ENCODE peak calls at places on chromosomes 2 and 18, in four cellular contexts. One of them, this sample, is unnamed.

GRCh38 chr2:30239308-30240161 is 8.2 kb downstream of the LBH start:
- DNase-seq in GM23338: peak
- DNase-seq in CD8-positive, alpha-beta T cell: peak
- DNase-seq in HFFc6: peak
- DNase-seq in this sample: no peak

GRCh38 chr2:44928660-44929471 is 12.6 kb upstream of the SIX3 start:
- DNase-seq in GM23338: peak
- DNase-seq in CD8-positive, alpha-beta T cell: no peak
- DNase-seq in HFFc6: no peak
- DNase-seq in this sample: no peak

GRCh38 chr2:104745856-104746255 is 108.1 kb upstream of the POU3F3 start:
- DNase-seq in GM23338: no peak
- DNase-seq in CD8-positive, alpha-beta T cell: no peak
- DNase-seq in HFFc6: no peak
- DNase-seq in this sample: no peak

GRCh38 chr2:47519604-47520301 is 116.8 kb downstream of the MSH2 start:
- DNase-seq in GM23338: no peak
- DNase-seq in CD8-positive, alpha-beta T cell: no peak
- DNase-seq in HFFc6: no peak
- DNase-seq in this sample: no peak

GRCh38 chr2:162266468-162266754 is 23.2 kb upstream of the FAP start:
- DNase-seq in GM23338: no peak
- DNase-seq in CD8-positive, alpha-beta T cell: no peak
- DNase-seq in HFFc6: no peak
- DNase-seq in this sample: no peak

GRCh38 chr2:1670636-1671035 is 73.7 kb downstream of the PXDN start:
- DNase-seq in GM23338: no peak
- DNase-seq in CD8-positive, alpha-beta T cell: no peak
- DNase-seq in HFFc6: no peak
- DNase-seq in this sample: no peak

GRCh38 chr2:240896871-240897692 is 1.1 kb upstream of the MAB21L4 start:
- DNase-seq in GM23338: no peak
- DNase-seq in CD8-positive, alpha-beta T cell: no peak
- DNase-seq in HFFc6: no peak
- DNase-seq in this sample: no peak

GRCh38 chr18:56565596-56566355 is 72.6 kb downstream of the TXNL1 start:
- DNase-seq in GM23338: no peak
- DNase-seq in CD8-positive, alpha-beta T cell: no peak
- DNase-seq in HFFc6: peak
- DNase-seq in this sample: no peak

GRCh38 chr2:2134037-2134436 is 197.0 kb downstream of the MYT1L start:
- DNase-seq in GM23338: no peak
- DNase-seq in CD8-positive, alpha-beta T cell: no peak
- DNase-seq in HFFc6: no peak
- DNase-seq in this sample: no peak

GRCh38 chr2:14722919-14723559 is 90.5 kb downstream of the LRATD1 start:
- DNase-seq in GM23338: no peak
- DNase-seq in CD8-positive, alpha-beta T cell: no peak
- DNase-seq in HFFc6: no peak
- DNase-seq in this sample: no peak

GRCh38 chr2:71223767-71224333 is 3.1 kb downstream of the PAIP2B start:
- DNase-seq in GM23338: peak
- DNase-seq in CD8-positive, alpha-beta T cell: no peak
- DNase-seq in HFFc6: peak
- DNase-seq in this sample: no peak

GRCh38 chr2:67561411-67561965 is 164.4 kb downstream of the ETAA1 start:
- DNase-seq in GM23338: no peak
- DNase-seq in CD8-positive, alpha-beta T cell: no peak
- DNase-seq in HFFc6: peak
- DNase-seq in this sample: no peak

GRCh38 chr2:102789349-102790085 is 27.7 kb downstream of the TMEM182 start:
- DNase-seq in GM23338: peak
- DNase-seq in CD8-positive, alpha-beta T cell: no peak
- DNase-seq in HFFc6: no peak
- DNase-seq in this sample: no peak

GRCh38 chr2:218839430-218839829 is 7.8 kb upstream of the PRKAG3 start:
- DNase-seq in GM23338: no peak
- DNase-seq in CD8-positive, alpha-beta T cell: no peak
- DNase-seq in HFFc6: peak
- DNase-seq in this sample: no peak

GRCh38 chr2:98016908-98017700 is 21.4 kb upstream of the TMEM131 start:
- DNase-seq in GM23338: no peak
- DNase-seq in CD8-positive, alpha-beta T cell: no peak
- DNase-seq in HFFc6: no peak
- DNase-seq in this sample: no peak

GRCh38 chr18:79366177-79367094 is 29.3 kb upstream of the NFATC1 start:
- DNase-seq in GM23338: no peak
- DNase-seq in CD8-positive, alpha-beta T cell: no peak
- DNase-seq in HFFc6: peak
- DNase-seq in this sample: no peak

GRCh38 chr2:17717666-17718065 is 35.9 kb downstream of the SMC6 start:
- DNase-seq in GM23338: no peak
- DNase-seq in CD8-positive, alpha-beta T cell: no peak
- DNase-seq in HFFc6: no peak
- DNase-seq in this sample: no peak

GRCh38 chr2:100964222-100964621 is 37.9 kb upstream of the RPL31 start:
- DNase-seq in GM23338: no peak
- DNase-seq in CD8-positive, alpha-beta T cell: no peak
- DNase-seq in HFFc6: no peak
- DNase-seq in this sample: no peak

GRCh38 chr2:216351172-216351925 is 20.9 kb downstream of the MARCHF4 start:
- DNase-seq in GM23338: no peak
- DNase-seq in CD8-positive, alpha-beta T cell: no peak
- DNase-seq in HFFc6: no peak
- DNase-seq in this sample: no peak

GRCh38 chr2:232218778-232219495 is 159.6 kb upstream of the ALPP start:
- DNase-seq in GM23338: no peak
- DNase-seq in CD8-positive, alpha-beta T cell: no peak
- DNase-seq in HFFc6: no peak
- DNase-seq in this sample: no peak

GRCh38 chr2:128374001-128374710 is 55.5 kb upstream of the HS6ST1 start:
- DNase-seq in GM23338: no peak
- DNase-seq in CD8-positive, alpha-beta T cell: no peak
- DNase-seq in HFFc6: peak
- DNase-seq in this sample: no peak

GRCh38 chr2:104658840-104659591 is 194.9 kb upstream of the POU3F3 start:
- DNase-seq in GM23338: peak
- DNase-seq in CD8-positive, alpha-beta T cell: no peak
- DNase-seq in HFFc6: no peak
- DNase-seq in this sample: no peak

GRCh38 chr2:2512931-2513330 is 181.9 kb upstream of the MYT1L start:
- DNase-seq in GM23338: no peak
- DNase-seq in CD8-positive, alpha-beta T cell: no peak
- DNase-seq in HFFc6: no peak
- DNase-seq in this sample: no peak

GRCh38 chr2:113056501-113056900 is 2.5 kb upstream of the IL36RN start:
- DNase-seq in GM23338: no peak
- DNase-seq in CD8-positive, alpha-beta T cell: no peak
- DNase-seq in HFFc6: no peak
- DNase-seq in this sample: no peak

GRCh38 chr2:78845786-78846185 is 179.7 kb upstream of the REG3G start:
- DNase-seq in GM23338: no peak
- DNase-seq in CD8-positive, alpha-beta T cell: no peak
- DNase-seq in HFFc6: no peak
- DNase-seq in this sample: no peak

GRCh38 chr2:176270100-176270750 is 983 bp downstream of the MTX2 start:
- DNase-seq in GM23338: no peak
- DNase-seq in CD8-positive, alpha-beta T cell: no peak
- DNase-seq in HFFc6: no peak
- DNase-seq in this sample: no peak

GRCh38 chr2:234267534-234267933 is 217.0 kb downstream of the SPP2 start:
- DNase-seq in GM23338: no peak
- DNase-seq in CD8-positive, alpha-beta T cell: no peak
- DNase-seq in HFFc6: no peak
- DNase-seq in this sample: no peak

GRCh38 chr2:60794271-60794863 is 38.3 kb downstream of the PAPOLG start:
- DNase-seq in GM23338: peak
- DNase-seq in CD8-positive, alpha-beta T cell: no peak
- DNase-seq in HFFc6: peak
- DNase-seq in this sample: no peak
- TF ChIP-seq CTCF in GM23338: no peak
- TF ChIP-seq CTCF in CD8-positive, alpha-beta T cell: peak
- TF ChIP-seq CTCF in HFFc6: peak
- TF ChIP-seq CTCF in this sample: peak

GRCh38 chr2:169933124-169933711 is 106.0 kb downstream of the UBR3 start:
- DNase-seq in GM23338: peak
- DNase-seq in CD8-positive, alpha-beta T cell: no peak
- DNase-seq in HFFc6: peak
- DNase-seq in this sample: peak
- TF ChIP-seq CTCF in GM23338: peak
- TF ChIP-seq CTCF in CD8-positive, alpha-beta T cell: no peak
- TF ChIP-seq CTCF in HFFc6: peak
- TF ChIP-seq CTCF in this sample: peak

DNA sequence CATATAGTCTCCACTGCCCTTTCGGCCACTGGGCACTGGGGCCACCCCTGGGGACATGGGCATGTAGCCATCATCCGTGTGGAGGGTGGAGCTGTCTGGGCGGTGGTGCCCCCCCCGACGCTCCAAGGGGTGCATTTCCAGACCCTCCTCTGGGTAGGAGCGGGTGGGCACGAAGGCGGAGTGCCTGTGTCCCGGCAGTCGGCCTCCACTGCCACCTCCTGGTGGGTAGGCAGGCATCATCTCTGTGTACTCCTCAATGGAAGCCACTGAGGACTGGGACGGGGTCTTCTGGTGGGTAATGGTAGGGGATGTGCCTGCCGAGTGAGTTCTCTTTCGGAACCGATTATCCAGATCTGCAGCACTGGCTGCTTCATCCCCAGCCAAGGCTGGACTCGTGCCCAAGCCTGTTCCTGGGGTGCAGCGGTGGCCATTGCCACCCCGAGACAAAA is 2.8 kb downstream of the IRS1 start:
- DNase-seq in GM23338: no peak
- DNase-seq in CD8-positive, alpha-beta T cell: no peak
- DNase-seq in HFFc6: peak
- DNase-seq in this sample: no peak
- TF ChIP-seq CTCF in GM23338: peak
- TF ChIP-seq CTCF in CD8-positive, alpha-beta T cell: no peak
- TF ChIP-seq CTCF in HFFc6: peak
- TF ChIP-seq CTCF in this sample: peak

DNA sequence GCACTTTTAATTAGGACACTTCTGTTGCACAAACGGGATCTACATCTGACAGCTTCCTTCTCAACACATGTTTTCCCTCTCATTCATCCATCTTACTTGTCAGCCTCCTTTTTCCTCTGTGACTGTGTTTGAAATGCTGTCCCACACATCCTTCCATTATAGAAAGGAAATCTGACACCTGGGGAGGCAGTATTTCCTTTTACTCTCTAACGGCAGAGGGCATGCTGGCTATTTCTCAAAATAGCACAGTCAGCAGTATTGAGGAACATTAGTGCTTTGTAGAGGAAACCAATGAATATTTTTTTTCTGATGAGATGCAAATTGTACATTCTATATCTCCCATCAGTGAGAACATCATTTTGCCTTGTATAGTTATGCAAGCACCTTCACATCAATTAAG is 668.7 kb downstream of the SLC4A3 start:
- DNase-seq in GM23338: peak
- DNase-seq in CD8-positive, alpha-beta T cell: no peak
- DNase-seq in HFFc6: peak
- DNase-seq in this sample: no peak
- TF ChIP-seq CTCF in GM23338: no peak
- TF ChIP-seq CTCF in CD8-positive, alpha-beta T cell: no peak
- TF ChIP-seq CTCF in HFFc6: peak
- TF ChIP-seq CTCF in this sample: no peak

GRCh38 chr2:239714116-239714515 is 311.0 kb downstream of the NDUFA10 start:
- DNase-seq in GM23338: no peak
- DNase-seq in CD8-positive, alpha-beta T cell: no peak
- DNase-seq in HFFc6: no peak
- DNase-seq in this sample: no peak
- TF ChIP-seq CTCF in GM23338: no peak
- TF ChIP-seq CTCF in CD8-positive, alpha-beta T cell: no peak
- TF ChIP-seq CTCF in HFFc6: no peak
- TF ChIP-seq CTCF in this sample: no peak

GRCh38 chr18:14075196-14075595 is 57.0 kb downstream of the ZNF519 start:
- DNase-seq in GM23338: peak
- DNase-seq in CD8-positive, alpha-beta T cell: no peak
- DNase-seq in HFFc6: no peak
- DNase-seq in this sample: no peak
- TF ChIP-seq CTCF in GM23338: no peak
- TF ChIP-seq CTCF in CD8-positive, alpha-beta T cell: no peak
- TF ChIP-seq CTCF in HFFc6: no peak
- TF ChIP-seq CTCF in this sample: peak

GRCh38 chr2:197309369-197310231 is 980 bp downstream of the ANKRD44 start:
- DNase-seq in GM23338: peak
- DNase-seq in CD8-positive, alpha-beta T cell: peak
- DNase-seq in HFFc6: no peak
- DNase-seq in this sample: no peak
- TF ChIP-seq CTCF in GM23338: no peak
- TF ChIP-seq CTCF in CD8-positive, alpha-beta T cell: no peak
- TF ChIP-seq CTCF in HFFc6: no peak
- TF ChIP-seq CTCF in this sample: no peak

GRCh38 chr18:38551881-38552280 is 986.3 kb upstream of the CELF4 start:
- DNase-seq in GM23338: no peak
- DNase-seq in CD8-positive, alpha-beta T cell: no peak
- DNase-seq in HFFc6: no peak
- DNase-seq in this sample: no peak
- TF ChIP-seq CTCF in GM23338: no peak
- TF ChIP-seq CTCF in CD8-positive, alpha-beta T cell: no peak
- TF ChIP-seq CTCF in HFFc6: no peak
- TF ChIP-seq CTCF in this sample: no peak

DNA sequence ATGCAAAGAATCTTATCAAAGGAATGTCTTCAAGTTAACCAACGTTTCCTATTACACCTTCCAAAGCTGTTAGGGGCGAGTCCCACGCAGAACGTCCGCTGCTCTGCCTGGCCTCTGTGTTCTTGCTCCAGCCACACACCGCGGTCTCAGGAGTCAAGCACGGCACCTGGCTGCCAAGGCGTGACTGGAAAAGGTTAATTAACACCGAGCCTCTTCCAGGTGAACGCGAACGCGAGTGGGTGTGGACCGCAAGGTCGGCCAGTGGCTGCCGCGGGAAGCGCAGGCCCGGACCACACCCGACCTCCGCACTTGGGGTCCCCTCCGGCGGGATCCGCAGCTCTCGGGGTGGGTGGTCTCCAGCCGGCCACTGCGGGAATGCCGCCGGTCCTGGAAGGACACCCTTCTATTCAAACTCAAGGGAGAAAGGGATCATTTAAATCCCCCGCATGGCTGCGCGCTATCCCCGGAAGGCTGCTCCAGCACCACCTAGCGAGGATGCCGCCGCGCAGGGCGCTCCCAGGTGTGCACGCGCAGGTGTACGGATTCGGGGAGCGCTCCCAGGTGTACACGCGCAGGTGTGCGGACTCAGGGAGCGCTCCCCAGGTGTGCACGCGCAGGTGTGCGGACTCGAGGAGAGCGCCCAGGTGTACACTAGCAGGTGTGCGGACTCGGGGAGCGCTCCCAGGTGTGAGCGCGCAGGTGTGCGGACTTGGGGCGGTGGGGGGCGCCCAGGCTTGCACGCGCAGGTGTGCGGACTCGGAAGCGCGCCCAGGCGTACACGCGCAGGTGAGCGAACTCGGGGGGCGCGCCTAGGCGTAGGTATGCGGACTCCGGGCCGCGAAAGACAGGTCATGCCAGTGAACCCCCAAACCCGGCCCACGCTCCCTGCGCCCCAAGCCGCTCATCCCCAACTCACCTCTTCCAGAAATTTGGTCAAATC is 662 bp downstream of the CYB5A start:
- DNase-seq in GM23338: peak
- DNase-seq in CD8-positive, alpha-beta T cell: no peak
- DNase-seq in HFFc6: no peak
- DNase-seq in this sample: no peak
- TF ChIP-seq CTCF in GM23338: peak
- TF ChIP-seq CTCF in CD8-positive, alpha-beta T cell: peak
- TF ChIP-seq CTCF in HFFc6: peak
- TF ChIP-seq CTCF in this sample: no peak